ENCODE peak calls at places on chromosomes 1 and 21, in ten cellular contexts. L is body of pancreas; X is neural progenitor cell; P is left lung; F is CD8-positive, alpha-beta T cell; C is tibial artery; B is left ventricle myocardium inferior; A is ovary; Y is CD4-positive, alpha-beta memory T cell; V is adrenal gland. D is an unnamed sample.

GRCh38 chr1:168643152-168643551 is 66.7 kb downstream of the XCL1 start:
- DNase-seq in X (no peak), P (peak), B (no peak), Y (no peak), F (no peak), C (no peak), A (no peak), V (no peak), L (no peak), D (no peak)

GRCh38 chr1:202105571-202106339 is 17.0 kb upstream of the GPR37L1 start:
- DNase-seq in A (no peak), V (no peak), F (no peak), Y (no peak), L (peak), B (no peak), X (peak), P (peak), C (no peak), D (peak)

GRCh38 chr21:45227735-45228134 is 60.0 kb downstream of the POFUT2 start:
- DNase-seq in L (no peak), C (no peak), B (no peak), P (no peak), Y (no peak), A (no peak), F (no peak), V (no peak), X (no peak), D (no peak)

GRCh38 chr1:206779565-206780091 is 7.3 kb upstream of the IL10 start:
- DNase-seq in Y (no peak), L (no peak), P (no peak), F (no peak), B (no peak), V (no peak), C (no peak), A (no peak), X (no peak), D (no peak)

GRCh38 chr1:53267761-53268160 is 29.4 kb upstream of the MAGOH start:
- DNase-seq in L (no peak), V (no peak), A (no peak), F (no peak), X (no peak), C (no peak), P (no peak), B (no peak), Y (no peak), D (no peak)

GRCh38 chr1:201883786-201884185 is 4.9 kb upstream of the SHISA4 start:
- DNase-seq in P (no peak), L (peak), F (no peak), X (no peak), A (no peak), C (peak), Y (no peak), V (peak), B (peak), D (peak)

GRCh38 chr1:222346955-222347354 is 200.9 kb downstream of the HHIPL2 start:
- DNase-seq in V (no peak), Y (no peak), A (no peak), C (no peak), P (no peak), L (no peak), B (no peak), X (no peak), F (no peak), D (no peak)

GRCh38 chr1:181318022-181318857 is 165.1 kb upstream of the CACNA1E start:
- DNase-seq in L (no peak), F (no peak), A (no peak), P (no peak), C (no peak), V (no peak), B (no peak), Y (no peak), X (peak), D (no peak)

GRCh38 chr1:232600430-232601258 is 29.3 kb downstream of the SIPA1L2 start:
- DNase-seq in A (no peak), L (no peak), C (no peak), P (no peak), V (no peak), B (no peak), F (no peak), X (no peak), Y (peak), D (no peak)

GRCh38 chr1:53697671-53698380 is 41.1 kb downstream of the GLIS1 start:
- DNase-seq in A (no peak), C (no peak), Y (no peak), V (peak), F (no peak), L (no peak), P (no peak), B (no peak), X (no peak), D (no peak)

GRCh38 chr1:54888080-54888733 is 1.2 kb upstream of the DHCR24 start:
- DNase-seq in P (no peak), Y (no peak), L (no peak), V (no peak), A (no peak), C (no peak), B (no peak), F (no peak), X (peak), D (no peak)
- H3K27ac ChIP-seq in P (peak), Y (no peak), L (no peak), V (peak), A (no peak), C (no peak), B (no peak), F (no peak), X (peak), D (no peak)

GRCh38 chr1:66739401-66740157 is 12.7 kb upstream of the DYNLT5 start:
- DNase-seq in A (no peak), F (no peak), L (no peak), B (no peak), P (no peak), X (peak), C (no peak), V (no peak), Y (no peak), D (peak)
- H3K27ac ChIP-seq in A (no peak), F (no peak), L (no peak), B (peak), P (no peak), X (no peak), C (no peak), V (no peak), Y (no peak), D (peak)

GRCh38 chr1:194495434-194495833 is 1309.0 kb upstream of the B3GALT2 start:
- DNase-seq in Y (no peak), X (no peak), V (no peak), A (no peak), P (no peak), C (no peak), L (no peak), F (no peak), B (no peak), D (no peak)
- H3K27ac ChIP-seq in Y (no peak), X (no peak), V (no peak), A (no peak), P (no peak), C (no peak), L (no peak), F (no peak), B (no peak), D (no peak)

GRCh38 chr1:180167721-180168467 is 13.2 kb downstream of the QSOX1 start:
- DNase-seq in X (peak), Y (no peak), B (no peak), A (no peak), C (peak), P (peak), V (peak), L (peak), F (no peak), D (peak)

GRCh38 chr1:180169641-180170155 is 15.0 kb downstream of the QSOX1 start:
- DNase-seq in V (no peak), L (no peak), A (no peak), P (no peak), Y (no peak), X (no peak), B (no peak), C (peak), F (no peak), D (no peak)

GRCh38 chr1:180170569-180170968 is 15.9 kb downstream of the QSOX1 start:
- DNase-seq in V (no peak), P (no peak), X (no peak), F (no peak), L (no peak), B (no peak), C (peak), A (no peak), Y (no peak), D (no peak)

GRCh38 chr1:180167021-180167701 is 12.5 kb downstream of the QSOX1 start:
- DNase-seq in P (no peak), A (no peak), L (peak), F (no peak), C (peak), V (peak), Y (no peak), B (no peak), X (peak), D (no peak)

GRCh38 chr1:180168786-180169640 is 14.3 kb downstream of the QSOX1 start:
- DNase-seq in F (no peak), X (peak), P (no peak), V (peak), Y (peak), B (no peak), L (peak), C (peak), A (no peak), D (no peak)
- H3K27ac ChIP-seq in F (no peak), X (no peak), P (no peak), V (no peak), Y (no peak), B (peak), L (peak), C (no peak), A (no peak), D (no peak)

GRCh38 chr1:209648931-209649776 is 3.1 kb downstream of the LAMB3 start:
- DNase-seq in P (no peak), L (peak), C (no peak), X (no peak), B (no peak), F (no peak), V (peak), Y (no peak), A (no peak), D (no peak)

GRCh38 chr1:209652873-209653401 is 712 bp upstream of the LAMB3 start:
- DNase-seq in P (peak), B (peak), C (peak), X (no peak), L (peak), F (no peak), V (peak), A (peak), Y (peak), D (peak)

GRCh38 chr1:209652121-209652742 is at the start of gene LAMB3:
- DNase-seq in V (no peak), B (no peak), X (no peak), L (peak), P (peak), F (no peak), C (no peak), A (no peak), Y (no peak), D (no peak)

GRCh38 chr1:209650454-209650853 is 1.8 kb downstream of the LAMB3 start:
- DNase-seq in X (no peak), L (no peak), B (no peak), A (no peak), V (no peak), C (no peak), Y (no peak), P (no peak), F (no peak), D (no peak)

GRCh38 chr1:209651148-209651547 is 1.1 kb downstream of the LAMB3 start:
- DNase-seq in L (peak), C (peak), V (peak), X (no peak), P (peak), Y (peak), A (no peak), F (peak), B (peak), D (peak)
- H3K27ac ChIP-seq in L (peak), C (no peak), V (no peak), X (no peak), P (peak), Y (no peak), A (no peak), F (no peak), B (peak), D (no peak)

GRCh38 chr1:67564193-67564592 is 120.8 kb upstream of the GADD45A start:
- DNase-seq in B (no peak), F (no peak), C (peak), A (peak), L (no peak), P (no peak), V (peak), Y (no peak), X (no peak), D (peak)
- H3K27ac ChIP-seq in B (peak), F (no peak), C (peak), A (no peak), L (no peak), P (peak), V (no peak), Y (no peak), X (no peak), D (peak)

GRCh38 chr1:246930830-246931548 is 759 bp downstream of the AHCTF1 start:
- DNase-seq in L (peak), P (peak), B (peak), V (peak), A (peak), C (peak), F (peak), Y (peak), X (no peak), D (peak)
- H3K27ac ChIP-seq in L (peak), P (peak), B (peak), V (peak), A (peak), C (peak), F (peak), Y (peak), X (peak), D (peak)

DNA sequence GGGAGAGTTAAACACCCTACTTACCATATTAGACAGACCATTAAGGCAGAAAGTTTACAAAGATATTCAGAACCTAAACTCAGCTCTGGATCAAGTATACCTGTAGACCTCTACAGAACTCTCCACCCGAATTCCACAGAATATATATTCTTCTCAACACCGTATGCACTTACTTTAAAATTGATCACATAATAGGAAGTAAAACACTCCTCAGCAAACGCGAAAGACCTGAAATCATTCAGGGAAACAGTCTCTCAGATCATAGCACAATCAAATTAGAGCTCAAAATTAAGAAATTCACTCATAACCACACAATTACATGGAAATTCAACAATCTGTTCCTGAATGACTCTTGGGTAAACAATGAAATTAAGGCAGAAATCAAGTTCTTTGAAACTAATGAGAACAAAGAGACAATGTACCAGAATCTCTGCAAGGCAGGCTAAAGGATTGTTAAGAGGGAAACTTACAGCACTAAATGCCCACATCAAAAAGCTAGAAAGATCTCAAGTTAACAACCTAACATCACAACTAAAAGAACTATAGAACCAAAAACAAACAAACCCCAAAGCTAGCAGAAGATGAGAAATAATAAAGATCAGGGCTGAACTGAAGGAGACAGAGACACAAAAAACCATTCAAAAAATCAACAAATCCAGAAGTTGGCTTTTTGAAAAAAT is 19.1 kb downstream of the CD84 start:
- DNase-seq in Y (peak), F (no peak), B (no peak), C (no peak), P (no peak), X (no peak), L (no peak), V (no peak), A (no peak), D (no peak)
- H3K27ac ChIP-seq in Y (peak), F (peak), B (no peak), C (no peak), P (no peak), X (no peak), L (no peak), V (no peak), A (no peak), D (no peak)

GRCh38 chr21:36910581-36911307 is 55.7 kb downstream of the HLCS start:
- DNase-seq in Y (no peak), X (no peak), P (no peak), V (no peak), L (no peak), A (no peak), B (no peak), F (no peak), C (no peak), D (no peak)

GRCh38 chr21:36908260-36908908 is 58.1 kb downstream of the HLCS start:
- DNase-seq in P (no peak), Y (no peak), B (no peak), C (no peak), F (no peak), A (no peak), L (no peak), X (no peak), V (no peak), D (no peak)

GRCh38 chr21:36909423-36909822 is 57.0 kb downstream of the HLCS start:
- DNase-seq in Y (no peak), L (no peak), F (no peak), X (no peak), V (no peak), C (no peak), P (no peak), B (no peak), A (no peak), D (no peak)

GRCh38 chr21:36913247-36914169 is 53.0 kb downstream of the HLCS start:
- DNase-seq in L (no peak), P (no peak), C (no peak), F (no peak), X (no peak), Y (no peak), A (no peak), B (no peak), V (no peak), D (no peak)

DNA sequence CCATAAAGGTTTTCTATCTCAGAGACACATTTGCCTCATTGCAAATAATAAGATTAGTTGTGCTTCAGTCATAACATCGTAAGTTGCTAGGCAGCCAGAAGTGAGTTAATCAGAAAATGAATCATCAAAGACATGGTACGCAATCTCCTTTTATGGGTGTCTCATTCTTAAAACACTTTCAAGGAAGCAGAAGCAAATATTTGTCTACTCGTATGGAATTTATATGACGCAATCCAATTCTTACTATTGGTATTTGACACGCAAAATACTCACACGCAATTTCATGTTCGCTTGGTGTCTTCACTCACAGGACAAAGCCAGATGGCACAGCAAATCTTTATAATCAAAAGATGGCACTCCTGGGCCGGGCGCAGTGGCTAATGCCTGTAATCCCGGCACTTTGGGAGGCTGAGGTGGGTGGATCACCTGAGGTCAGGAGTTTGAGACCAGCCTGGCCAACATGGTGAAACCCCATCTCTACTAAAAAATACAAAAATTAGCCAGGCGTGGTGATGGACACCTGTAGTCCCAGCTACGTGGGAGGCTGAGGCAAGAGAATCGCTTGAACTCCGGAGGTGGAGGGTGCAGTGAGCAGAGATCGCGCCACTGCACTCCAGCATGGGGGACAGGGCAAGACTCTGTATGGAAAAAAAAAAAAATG is 56.4 kb downstream of the HLCS start:
- DNase-seq in P (no peak), F (no peak), Y (peak), X (no peak), V (no peak), B (no peak), L (no peak), C (no peak), A (no peak), D (no peak)
- H3K27ac ChIP-seq in P (no peak), F (no peak), Y (no peak), X (no peak), V (no peak), B (no peak), L (no peak), C (no peak), A (no peak), D (no peak)

D was measured in heart left ventricle.